ENCODE peak calls at places on chromosome 7, in seven cellular contexts. One of them, this sample, is unnamed.

GRCh38 chr7:13988011-13988410 is 1.5 kb downstream of the ETV1 start:
- DNase-seq in sigmoid colon: no peak
- DNase-seq in neural progenitor cell: peak
- DNase-seq in brain microvascular endothelial cell: peak
- DNase-seq in neural crest cell: no peak
- DNase-seq in A549: no peak
- DNase-seq in fibroblast of mammary gland: peak
- DNase-seq in this sample: no peak

GRCh38 chr7:55343860-55344606 is 21.1 kb upstream of the LANCL2 start:
- DNase-seq in sigmoid colon: no peak
- DNase-seq in neural progenitor cell: no peak
- DNase-seq in brain microvascular endothelial cell: no peak
- DNase-seq in neural crest cell: no peak
- DNase-seq in A549: no peak
- DNase-seq in fibroblast of mammary gland: no peak
- DNase-seq in this sample: no peak

GRCh38 chr7:137820156-137820555 is 26.6 kb downstream of the DGKI start:
- DNase-seq in sigmoid colon: no peak
- DNase-seq in neural progenitor cell: peak
- DNase-seq in brain microvascular endothelial cell: no peak
- DNase-seq in neural crest cell: no peak
- DNase-seq in A549: no peak
- DNase-seq in fibroblast of mammary gland: no peak
- DNase-seq in this sample: no peak

GRCh38 chr7:1709900-1710299 is 39.8 kb downstream of the ELFN1 start:
- DNase-seq in sigmoid colon: no peak
- DNase-seq in neural progenitor cell: no peak
- DNase-seq in brain microvascular endothelial cell: no peak
- DNase-seq in neural crest cell: no peak
- DNase-seq in A549: no peak
- DNase-seq in fibroblast of mammary gland: peak
- DNase-seq in this sample: no peak

GRCh38 chr7:6209340-6209739 is 63.1 kb downstream of the CYTH3 start:
- DNase-seq in sigmoid colon: no peak
- DNase-seq in neural progenitor cell: no peak
- DNase-seq in brain microvascular endothelial cell: no peak
- DNase-seq in neural crest cell: no peak
- DNase-seq in A549: no peak
- DNase-seq in fibroblast of mammary gland: no peak
- DNase-seq in this sample: no peak

GRCh38 chr7:72213081-72213480 is 199.1 kb downstream of the CALN1 start:
- DNase-seq in sigmoid colon: no peak
- DNase-seq in neural progenitor cell: no peak
- DNase-seq in brain microvascular endothelial cell: no peak
- DNase-seq in neural crest cell: no peak
- DNase-seq in A549: no peak
- DNase-seq in fibroblast of mammary gland: no peak
- DNase-seq in this sample: no peak

GRCh38 chr7:69735582-69735981 is 137.3 kb downstream of the AUTS2 start:
- DNase-seq in sigmoid colon: no peak
- DNase-seq in neural progenitor cell: peak
- DNase-seq in brain microvascular endothelial cell: no peak
- DNase-seq in neural crest cell: no peak
- DNase-seq in A549: no peak
- DNase-seq in fibroblast of mammary gland: no peak
- DNase-seq in this sample: no peak

GRCh38 chr7:14685112-14685511 is 217.4 kb downstream of the DGKB start:
- DNase-seq in sigmoid colon: no peak
- DNase-seq in neural progenitor cell: no peak
- DNase-seq in brain microvascular endothelial cell: no peak
- DNase-seq in neural crest cell: no peak
- DNase-seq in A549: no peak
- DNase-seq in fibroblast of mammary gland: no peak
- DNase-seq in this sample: no peak

GRCh38 chr7:22255834-22256233 is 101.1 kb downstream of the RAPGEF5 start:
- DNase-seq in sigmoid colon: no peak
- DNase-seq in neural progenitor cell: peak
- DNase-seq in brain microvascular endothelial cell: no peak
- DNase-seq in neural crest cell: no peak
- DNase-seq in A549: no peak
- DNase-seq in fibroblast of mammary gland: no peak
- DNase-seq in this sample: no peak

GRCh38 chr7:41573017-41573416 is 129.9 kb downstream of the INHBA start:
- DNase-seq in sigmoid colon: no peak
- DNase-seq in neural progenitor cell: no peak
- DNase-seq in brain microvascular endothelial cell: peak
- DNase-seq in neural crest cell: no peak
- DNase-seq in A549: no peak
- DNase-seq in fibroblast of mammary gland: peak
- DNase-seq in this sample: no peak

GRCh38 chr7:44307301-44307900 is 18.0 kb downstream of the CAMK2B start:
- DNase-seq in sigmoid colon: no peak
- DNase-seq in neural progenitor cell: peak
- DNase-seq in brain microvascular endothelial cell: peak
- DNase-seq in neural crest cell: peak
- DNase-seq in A549: peak
- DNase-seq in fibroblast of mammary gland: peak
- DNase-seq in this sample: peak

GRCh38 chr7:40457776-40458480 is 323.1 kb downstream of the SUGCT start:
- DNase-seq in sigmoid colon: no peak
- DNase-seq in neural progenitor cell: no peak
- DNase-seq in brain microvascular endothelial cell: no peak
- DNase-seq in neural crest cell: no peak
- DNase-seq in A549: no peak
- DNase-seq in fibroblast of mammary gland: no peak
- DNase-seq in this sample: no peak

GRCh38 chr7:4143511-4144160 is 538.5 kb upstream of the FOXK1 start:
- DNase-seq in sigmoid colon: no peak
- DNase-seq in neural progenitor cell: peak
- DNase-seq in brain microvascular endothelial cell: no peak
- DNase-seq in neural crest cell: no peak
- DNase-seq in A549: no peak
- DNase-seq in fibroblast of mammary gland: no peak
- DNase-seq in this sample: no peak

GRCh38 chr7:4792537-4793126 is 17.2 kb downstream of the AP5Z1 start:
- DNase-seq in sigmoid colon: peak
- DNase-seq in neural progenitor cell: peak
- DNase-seq in brain microvascular endothelial cell: no peak
- DNase-seq in neural crest cell: peak
- DNase-seq in A549: no peak
- DNase-seq in fibroblast of mammary gland: peak
- DNase-seq in this sample: no peak

GRCh38 chr7:36506820-36507219 is 117.2 kb downstream of the ANLN start:
- DNase-seq in sigmoid colon: no peak
- DNase-seq in neural progenitor cell: no peak
- DNase-seq in brain microvascular endothelial cell: no peak
- DNase-seq in neural crest cell: no peak
- DNase-seq in A549: no peak
- DNase-seq in fibroblast of mammary gland: peak
- DNase-seq in this sample: no peak

GRCh38 chr7:26779978-26780595 is 84.3 kb downstream of the SKAP2 start:
- DNase-seq in sigmoid colon: no peak
- DNase-seq in neural progenitor cell: no peak
- DNase-seq in brain microvascular endothelial cell: no peak
- DNase-seq in neural crest cell: no peak
- DNase-seq in A549: no peak
- DNase-seq in fibroblast of mammary gland: no peak
- DNase-seq in this sample: no peak

GRCh38 chr7:26782501-26782900 is 81.9 kb downstream of the SKAP2 start:
- DNase-seq in sigmoid colon: no peak
- DNase-seq in neural progenitor cell: no peak
- DNase-seq in brain microvascular endothelial cell: no peak
- DNase-seq in neural crest cell: no peak
- DNase-seq in A549: no peak
- DNase-seq in fibroblast of mammary gland: peak
- DNase-seq in this sample: no peak

DNA sequence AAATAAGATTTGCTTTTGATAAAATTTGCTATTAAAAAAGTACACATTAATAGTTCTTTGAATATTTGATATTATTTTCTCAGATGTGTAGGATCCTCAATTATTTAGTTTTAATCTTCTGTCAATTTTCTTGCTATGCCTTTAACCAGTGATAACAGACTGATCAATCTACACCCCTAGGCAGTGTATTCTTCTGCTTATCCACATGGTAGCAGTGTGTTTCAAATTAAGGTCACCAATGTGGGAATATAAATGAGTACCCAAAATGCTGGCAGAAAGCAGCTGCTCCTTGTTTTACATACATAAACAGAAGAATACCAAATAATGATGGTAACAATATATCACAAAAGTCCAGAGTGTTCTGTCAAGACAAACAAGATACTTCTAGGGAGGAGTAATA is 87.0 kb downstream of the SKAP2 start:
- DNase-seq in sigmoid colon: no peak
- DNase-seq in neural progenitor cell: no peak
- DNase-seq in brain microvascular endothelial cell: no peak
- DNase-seq in neural crest cell: no peak
- DNase-seq in A549: no peak
- DNase-seq in fibroblast of mammary gland: peak
- DNase-seq in this sample: no peak
- TF ChIP-seq CTCF in sigmoid colon: no peak
- TF ChIP-seq CTCF in neural progenitor cell: peak
- TF ChIP-seq CTCF in brain microvascular endothelial cell: no peak
- TF ChIP-seq CTCF in neural crest cell: no peak
- TF ChIP-seq CTCF in A549: no peak
- TF ChIP-seq CTCF in fibroblast of mammary gland: no peak
- TF ChIP-seq CTCF in this sample: no peak

GRCh38 chr7:115352375-115352774 is 430.5 kb downstream of the MDFIC start:
- DNase-seq in sigmoid colon: no peak
- DNase-seq in neural progenitor cell: no peak
- DNase-seq in brain microvascular endothelial cell: peak
- DNase-seq in neural crest cell: no peak
- DNase-seq in A549: no peak
- DNase-seq in fibroblast of mammary gland: peak
- DNase-seq in this sample: no peak
- TF ChIP-seq CTCF in sigmoid colon: no peak
- TF ChIP-seq CTCF in neural progenitor cell: no peak
- TF ChIP-seq CTCF in brain microvascular endothelial cell: peak
- TF ChIP-seq CTCF in neural crest cell: no peak
- TF ChIP-seq CTCF in A549: no peak
- TF ChIP-seq CTCF in fibroblast of mammary gland: peak
- TF ChIP-seq CTCF in this sample: no peak

GRCh38 chr7:159031135-159031701 is 113.4 kb downstream of the VIPR2 start:
- DNase-seq in sigmoid colon: peak
- DNase-seq in neural progenitor cell: peak
- DNase-seq in brain microvascular endothelial cell: no peak
- DNase-seq in neural crest cell: peak
- DNase-seq in A549: no peak
- DNase-seq in fibroblast of mammary gland: no peak
- DNase-seq in this sample: peak

GRCh38 chr7:159031750-159032149 is 112.9 kb downstream of the VIPR2 start:
- DNase-seq in sigmoid colon: no peak
- DNase-seq in neural progenitor cell: no peak
- DNase-seq in brain microvascular endothelial cell: no peak
- DNase-seq in neural crest cell: no peak
- DNase-seq in A549: no peak
- DNase-seq in fibroblast of mammary gland: no peak
- DNase-seq in this sample: peak

GRCh38 chr7:159028456-159029401 is 115.9 kb downstream of the VIPR2 start:
- DNase-seq in sigmoid colon: peak
- DNase-seq in neural progenitor cell: no peak
- DNase-seq in brain microvascular endothelial cell: no peak
- DNase-seq in neural crest cell: no peak
- DNase-seq in A549: no peak
- DNase-seq in fibroblast of mammary gland: no peak
- DNase-seq in this sample: peak

GRCh38 chr7:159032310-159032709 is 112.4 kb downstream of the VIPR2 start:
- DNase-seq in sigmoid colon: peak
- DNase-seq in neural progenitor cell: no peak
- DNase-seq in brain microvascular endothelial cell: no peak
- DNase-seq in neural crest cell: no peak
- DNase-seq in A549: no peak
- DNase-seq in fibroblast of mammary gland: no peak
- DNase-seq in this sample: peak

GRCh38 chr7:159030490-159031134 is 114.1 kb downstream of the VIPR2 start:
- DNase-seq in sigmoid colon: peak
- DNase-seq in neural progenitor cell: peak
- DNase-seq in brain microvascular endothelial cell: peak
- DNase-seq in neural crest cell: peak
- DNase-seq in A549: peak
- DNase-seq in fibroblast of mammary gland: peak
- DNase-seq in this sample: peak
- TF ChIP-seq CTCF in sigmoid colon: peak
- TF ChIP-seq CTCF in neural progenitor cell: peak
- TF ChIP-seq CTCF in brain microvascular endothelial cell: peak
- TF ChIP-seq CTCF in neural crest cell: peak
- TF ChIP-seq CTCF in A549: peak
- TF ChIP-seq CTCF in fibroblast of mammary gland: no peak
- TF ChIP-seq CTCF in this sample: peak

DNA sequence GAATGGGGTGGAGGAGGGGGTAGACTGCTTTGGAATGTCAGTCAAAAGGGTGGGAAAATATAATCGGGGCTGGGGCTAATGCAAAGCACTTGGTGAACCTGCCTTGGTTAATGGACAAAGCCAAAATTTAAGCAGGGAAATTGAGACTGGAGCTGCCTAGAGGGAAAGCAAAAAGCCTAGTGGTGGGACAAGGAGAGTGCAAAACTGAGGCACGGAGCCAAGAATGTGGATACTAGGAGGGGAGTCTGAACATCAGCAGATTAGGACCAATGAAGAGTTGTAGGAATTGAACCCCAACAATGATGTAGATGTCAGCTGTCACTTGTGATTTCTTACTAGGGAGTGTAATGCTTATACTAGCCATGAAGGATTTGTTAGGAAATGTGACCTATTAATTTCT is 195.9 kb downstream of the MDFIC start:
- DNase-seq in sigmoid colon: no peak
- DNase-seq in neural progenitor cell: no peak
- DNase-seq in brain microvascular endothelial cell: no peak
- DNase-seq in neural crest cell: no peak
- DNase-seq in A549: no peak
- DNase-seq in fibroblast of mammary gland: no peak
- DNase-seq in this sample: no peak
- TF ChIP-seq CTCF in sigmoid colon: no peak
- TF ChIP-seq CTCF in neural progenitor cell: peak
- TF ChIP-seq CTCF in brain microvascular endothelial cell: peak
- TF ChIP-seq CTCF in neural crest cell: no peak
- TF ChIP-seq CTCF in A549: no peak
- TF ChIP-seq CTCF in fibroblast of mammary gland: no peak
- TF ChIP-seq CTCF in this sample: no peak

DNA sequence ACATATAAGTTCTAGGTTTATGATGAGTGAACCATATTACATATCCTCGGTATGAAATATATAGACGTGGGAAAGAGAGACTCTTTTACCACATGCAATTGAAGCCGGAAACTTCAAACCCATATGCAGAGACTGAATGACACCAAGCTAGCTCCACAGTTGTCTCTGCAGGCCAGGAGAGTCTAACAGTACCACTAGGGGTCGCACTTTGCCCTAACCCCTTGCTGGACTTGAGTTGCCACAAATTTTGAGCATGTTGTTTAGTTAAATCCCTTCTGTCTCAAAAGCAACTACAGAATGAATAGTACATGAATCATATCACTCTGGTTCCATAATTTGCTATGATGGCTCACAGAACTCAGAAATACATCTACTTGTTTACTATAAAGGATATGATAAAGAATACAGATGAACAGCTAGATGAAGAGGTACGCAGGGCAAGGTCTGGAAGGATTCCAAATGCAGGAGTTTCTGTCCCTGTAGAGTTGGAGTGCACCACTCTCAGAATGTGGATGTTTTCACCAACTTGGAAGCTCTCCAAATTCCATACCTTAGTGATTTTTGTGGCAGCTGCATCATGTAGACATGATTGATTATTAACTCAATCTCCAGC is 112.4 kb upstream of the YAE1 start:
- DNase-seq in sigmoid colon: no peak
- DNase-seq in neural progenitor cell: peak
- DNase-seq in brain microvascular endothelial cell: peak
- DNase-seq in neural crest cell: peak
- DNase-seq in A549: peak
- DNase-seq in fibroblast of mammary gland: peak
- DNase-seq in this sample: no peak
- TF ChIP-seq CTCF in sigmoid colon: no peak
- TF ChIP-seq CTCF in neural progenitor cell: peak
- TF ChIP-seq CTCF in brain microvascular endothelial cell: peak
- TF ChIP-seq CTCF in neural crest cell: peak
- TF ChIP-seq CTCF in A549: peak
- TF ChIP-seq CTCF in fibroblast of mammary gland: peak
- TF ChIP-seq CTCF in this sample: peak

This sample was measured in coronary artery.